ENCODE peak calls at places on chromosome 19, in ten cellular contexts. U is neural crest cell, A is lower leg skin, K is upper lobe of left lung, Z is NCI-H1105, E is T follicular helper cell, G is SHP77, S is mammary epithelial cell, X is HS-27A, C is suprapubic skin. J is an unnamed sample.
A peak's percentile ranks its signal among the peaks of the same experiment; 100 is the strongest.

GRCh38 chr19:48837081-48837524 is 812 bp upstream of the HSD17B14 start:
- DNase-seq in G (peak; percentile 86), Z (peak; percentile 90), U (peak; percentile 81), E (peak; percentile 71), K (peak; percentile 90), A (peak; percentile 96), S (no peak), C (peak; percentile 94), X (peak; percentile 62), J (peak; percentile 94)

GRCh38 chr19:10306327-10306726 is 3.3 kb downstream of the ZGLP1 start:
- DNase-seq in X (no peak), Z (no peak), E (no peak), G (no peak), K (no peak), C (no peak), U (no peak), S (no peak), A (no peak), J (no peak)

GRCh38 chr19:51002542-51003311 is 1.3 kb upstream of the KLK8 start:
- DNase-seq in S (peak; percentile 88), K (peak; percentile 60), G (no peak), U (no peak), Z (no peak), E (no peak), A (no peak), C (no peak), X (no peak), J (peak; percentile 60)

GRCh38 chr19:4541114-4541805 is 1.4 kb upstream of the LRG1 start:
- DNase-seq in A (no peak), Z (no peak), E (no peak), G (no peak), X (no peak), S (no peak), C (no peak), U (no peak), K (no peak), J (no peak)

GRCh38 chr19:11797491-11797890 is 832 bp upstream of the ZNF491 start:
- DNase-seq in U (peak; percentile 76), E (peak; percentile 70), G (peak; percentile 94), A (peak; percentile 94), C (peak; percentile 86), Z (peak; percentile 97), S (peak; percentile 82), X (peak; percentile 45), K (peak; percentile 56), J (peak; percentile 89)

GRCh38 chr19:12379732-12380443 is 14.4 kb upstream of the ZNF442 start:
- DNase-seq in X (no peak), U (no peak), G (no peak), E (no peak), C (no peak), K (no peak), S (no peak), A (no peak), Z (no peak), J (no peak)

GRCh38 chr19:29878973-29879654 is 62.9 kb upstream of the URI1 start:
- DNase-seq in G (no peak), A (peak; percentile 88), E (no peak), X (peak; percentile 11), C (no peak), K (no peak), Z (no peak), U (no peak), S (peak; percentile 32), J (no peak)

GRCh38 chr19:1252221-1252817 is 3.9 kb downstream of the MIDN start:
- DNase-seq in S (peak; percentile 94), G (no peak), Z (no peak), A (peak; percentile 98), E (no peak), U (no peak), C (peak; percentile 95), K (peak; percentile 92), X (peak; percentile 84), J (peak; percentile 91)

GRCh38 chr19:49335071-49335783 is at the start of gene CD37:
- DNase-seq in C (peak; percentile 74), G (no peak), U (no peak), A (peak; percentile 86), Z (no peak), X (no peak), K (no peak), S (no peak), E (peak; percentile 29), J (peak; percentile 77)

GRCh38 chr19:43624933-43625332 is 5.5 kb upstream of the ZNF428 start:
- DNase-seq in A (peak; percentile 93), X (no peak), U (no peak), Z (no peak), C (no peak), G (no peak), K (peak; percentile 76), E (peak; percentile 84), S (no peak), J (peak; percentile 97)

GRCh38 chr19:1177322-1178114 is 3.5 kb upstream of the SBNO2 start:
- DNase-seq in K (peak; percentile 83), Z (no peak), E (no peak), X (peak; percentile 92), C (no peak), A (peak; percentile 93), U (no peak), S (peak; percentile 98), G (no peak), J (no peak)

GRCh38 chr19:32104465-32105235 is 240.8 kb upstream of the ZNF507 start:
- DNase-seq in K (no peak), X (no peak), A (no peak), E (no peak), C (no peak), G (no peak), Z (no peak), U (no peak), S (peak; percentile 91), J (no peak)

GRCh38 chr19:19101540-19101939 is 36.7 kb downstream of the TMEM161A start:
- DNase-seq in K (no peak), E (no peak), G (no peak), S (no peak), C (no peak), Z (no peak), U (no peak), X (no peak), A (no peak), J (no peak)

GRCh38 chr19:1767464-1767933 is 14.2 kb downstream of the ONECUT3 start:
- DNase-seq in C (no peak), X (no peak), G (no peak), E (peak; percentile 36), S (no peak), A (no peak), U (peak; percentile 78), Z (no peak), K (peak; percentile 87), J (peak; percentile 66)

GRCh38 chr19:15252398-15253018 is 20.3 kb upstream of the EPHX3 start:
- DNase-seq in Z (no peak), S (no peak), A (no peak), G (no peak), X (no peak), U (peak; percentile 26), K (no peak), E (no peak), C (no peak), J (peak; percentile 24)

GRCh38 chr19:16615788-16616187 is 12.2 kb downstream of the MED26 start:
- DNase-seq in E (no peak), A (no peak), U (no peak), K (no peak), Z (no peak), S (no peak), X (no peak), C (no peak), G (no peak), J (no peak)